ENCODE peak calls at places on chromosomes 2 and 18, in six cellular contexts. G, I, K, Q, N and D are unnamed samples.
A peak's percentile ranks its signal among the peaks of the same experiment; 100 is the strongest.

GRCh38 chr2:195590866-195591215 is 66.2 kb upstream of the SLC39A10 start:
- DNase-seq in G (no peak), I (no peak), K (no peak), Q (peak; percentile 27), N (no peak), D (no peak)

GRCh38 chr18:77360315-77361186 is 110.9 kb downstream of the GALR1 start:
- DNase-seq in G (no peak), I (no peak), K (no peak), Q (no peak), N (no peak), D (no peak)

GRCh38 chr2:24824071-24824588 is 30.9 kb downstream of the CENPO start:
- DNase-seq in G (no peak), I (no peak), K (no peak), Q (no peak), N (no peak), D (no peak)

GRCh38 chr2:637406-637776 is 39.8 kb downstream of the TMEM18 start:
- DNase-seq in G (no peak), I (no peak), K (no peak), Q (no peak), N (no peak), D (no peak)

GRCh38 chr2:240448387-240449274 is 13.2 kb downstream of the GPC1 start:
- DNase-seq in G (no peak), I (no peak), K (no peak), Q (no peak), N (no peak), D (no peak)

GRCh38 chr2:178419123-178419522 is 31.9 kb downstream of the PRKRA start:
- DNase-seq in G (peak; percentile 31), I (no peak), K (no peak), Q (no peak), N (no peak), D (no peak)

GRCh38 chr2:27071990-27072830 is 756 bp upstream of the OST4 start:
- DNase-seq in G (no peak), I (peak; percentile 86), K (peak; percentile 70), Q (no peak), N (no peak), D (no peak)

GRCh38 chr2:54558976-54559410 is 102.9 kb downstream of the SPTBN1 start:
- DNase-seq in G (no peak), I (no peak), K (no peak), Q (no peak), N (no peak), D (no peak)

GRCh38 chr2:165647409-165647808 is 146.6 kb downstream of the GALNT3 start:
- DNase-seq in G (no peak), I (no peak), K (no peak), Q (no peak), N (no peak), D (no peak)

GRCh38 chr2:152016175-152017120 is 82.4 kb downstream of the CACNB4 start:
- DNase-seq in G (no peak), I (no peak), K (no peak), Q (no peak), N (no peak), D (no peak)

GRCh38 chr2:238119756-238120462 is 18.6 kb upstream of the KLHL30 start:
- DNase-seq in G (no peak), I (peak; percentile 20), K (no peak), Q (no peak), N (no peak), D (no peak)

GRCh38 chr2:64861338-64862000 is 127.7 kb upstream of the SLC1A4 start:
- DNase-seq in G (no peak), I (no peak), K (no peak), Q (no peak), N (no peak), D (no peak)